ENCODE peak calls at places on chromosomes 3 and 15, in four cellular contexts. C, U, T and R are unnamed samples.
A peak's percentile ranks its signal among the peaks of the same experiment; 100 is the strongest.

GRCh38 chr3:66620185-66620803 is 119.5 kb upstream of the LRIG1 start:
- DNase-seq in C (no peak), U (no peak), T (no peak), R (no peak)

GRCh38 chr3:176953106-176954080 is 243.9 kb downstream of the TBL1XR1 start:
- DNase-seq in C (no peak), U (no peak), T (peak; percentile 49), R (peak; percentile 39)

GRCh38 chr3:196624008-196624790 is 15.3 kb upstream of the NRROS start:
- DNase-seq in C (no peak), U (peak; percentile 45), T (no peak), R (no peak)

GRCh38 chr15:100140527-100141303 is 201.1 kb downstream of the ADAMTS17 start:
- DNase-seq in C (no peak), U (no peak), T (no peak), R (no peak)

GRCh38 chr3:198064420-198064819 is 104.4 kb downstream of the LMLN start:
- DNase-seq in C (no peak), U (no peak), T (no peak), R (no peak)

GRCh38 chr3:51721062-51721745 is 14.3 kb downstream of the GRM2 start:
- DNase-seq in C (no peak), U (no peak), T (no peak), R (no peak)

GRCh38 chr15:67103869-67104268 is 38.5 kb downstream of the SMAD3 start:
- DNase-seq in C (no peak), U (no peak), T (no peak), R (no peak)

GRCh38 chr15:41286665-41287333 is 45.6 kb downstream of the OIP5 start:
- DNase-seq in C (no peak), U (no peak), T (no peak), R (no peak)

GRCh38 chr3:45191924-45192417 is 34.1 kb downstream of the TMEM158 start:
- DNase-seq in C (no peak), U (no peak), T (no peak), R (no peak)

GRCh38 chr3:70999730-71000129 is 583.8 kb downstream of the FOXP1 start:
- DNase-seq in C (no peak), U (no peak), T (no peak), R (no peak)

GRCh38 chr15:33547876-33548275 is 237.1 kb downstream of the RYR3 start:
- DNase-seq in C (no peak), U (no peak), T (peak; percentile 32), R (no peak)

GRCh38 chr15:49225572-49226281 is 55.7 kb downstream of the GALK2 start:
- DNase-seq in C (no peak), U (no peak), T (no peak), R (no peak)

GRCh38 chr3:109910772-109911171 is 573.4 kb upstream of the DPPA4 start:
- DNase-seq in C (no peak), U (no peak), T (no peak), R (no peak)

GRCh38 chr3:17801131-17801530 is 58.7 kb upstream of the TBC1D5 start:
- DNase-seq in C (no peak), U (no peak), T (no peak), R (no peak)

GRCh38 chr3:89964347-89964746 is 856.9 kb downstream of the EPHA3 start:
- DNase-seq in C (no peak), U (no peak), T (no peak), R (no peak)

GRCh38 chr3:63387568-63387967 is 109.5 kb downstream of the SYNPR start:
- DNase-seq in C (no peak), U (no peak), T (no peak), R (no peak)

GRCh38 chr3:7978104-7978457 is 523.5 kb upstream of the LMCD1 start:
- DNase-seq in C (no peak), U (no peak), T (no peak), R (no peak)

GRCh38 chr3:152258448-152259302 is 10.1 kb upstream of the MBNL1 start:
- DNase-seq in C (no peak), U (peak; percentile 57), T (peak; percentile 66), R (peak; percentile 98)

GRCh38 chr3:123660900-123661299 is 76.0 kb upstream of the HACD2 start:
- DNase-seq in C (no peak), U (no peak), T (peak; percentile 94), R (peak; percentile 96)

GRCh38 chr15:58864602-58865419 is 68.7 kb downstream of the SLTM start:
- DNase-seq in C (no peak), U (peak; percentile 9), T (peak; percentile 58), R (no peak)

GRCh38 chr15:64774556-64775523 is 549 bp downstream of the RBPMS2 start:
- DNase-seq in C (no peak), U (peak; percentile 23), T (peak; percentile 52), R (no peak)

GRCh38 chr3:42653560-42654330 is at the start of gene ZBTB47:
- DNase-seq in C (no peak), U (no peak), T (peak; percentile 71), R (no peak)

GRCh38 chr15:57476533-57476975 is 100.2 kb downstream of the CGNL1 start:
- DNase-seq in C (no peak), U (no peak), T (no peak), R (peak; percentile 31)

GRCh38 chr3:52193059-52193458 is 4.9 kb upstream of the ALAS1 start:
- DNase-seq in C (no peak), U (no peak), T (peak; percentile 47), R (no peak)

GRCh38 chr15:71338827-71339542 is 223.7 kb downstream of the THSD4 start:
- DNase-seq in C (no peak), U (no peak), T (no peak), R (no peak)

GRCh38 chr3:18425641-18426403 is 683 bp upstream of the SATB1 start:
- DNase-seq in C (peak; percentile 77), U (peak; percentile 69), T (peak; percentile 26), R (no peak)

GRCh38 chr3:50365080-50365841 is 5.9 kb upstream of the TMEM115 start:
- DNase-seq in C (peak; percentile 61), U (peak; percentile 88), T (peak; percentile 89), R (no peak)

GRCh38 chr3:29826712-29827111 is 545.8 kb downstream of the RBMS3 start:
- DNase-seq in C (no peak), U (no peak), T (no peak), R (no peak)

GRCh38 chr15:65409284-65409631 is 13.5 kb downstream of the IGDCC4 start:
- DNase-seq in C (no peak), U (no peak), T (no peak), R (peak; percentile 96)

GRCh38 chr15:85542895-85543331 is 162.5 kb downstream of the AKAP13 start:
- DNase-seq in C (peak; percentile 85), U (no peak), T (no peak), R (no peak)

GRCh38 chr3:126130981-126131750 is 47.2 kb upstream of the SLC41A3 start:
- DNase-seq in C (no peak), U (no peak), T (peak; percentile 12), R (no peak)

GRCh38 chr15:75849167-75849566 is 5.9 kb downstream of the UBE2Q2 start:
- DNase-seq in C (no peak), U (no peak), T (no peak), R (no peak)

GRCh38 chr3:158709666-158710083 is 22.6 kb downstream of the RARRES1 start:
- DNase-seq in C (no peak), U (no peak), T (no peak), R (peak; percentile 99)

GRCh38 chr3:106880206-106880605 is 497.0 kb upstream of the CCDC54 start:
- DNase-seq in C (no peak), U (no peak), T (no peak), R (no peak)

GRCh38 chr3:36763850-36764703 is at the start of gene DCLK3:
- DNase-seq in C (no peak), U (peak; percentile 11), T (no peak), R (no peak)

GRCh38 chr15:76682259-76682658 is 222.9 kb downstream of the SCAPER start:
- DNase-seq in C (no peak), U (no peak), T (no peak), R (no peak)

GRCh38 chr15:43518073-43518761 is 809 bp downstream of the MAP1A start:
- DNase-seq in C (peak; percentile 45), U (no peak), T (peak; percentile 47), R (no peak)

GRCh38 chr3:44104668-44105321 is 136.9 kb upstream of the TOPAZ1 start:
- DNase-seq in C (no peak), U (peak; percentile 57), T (no peak), R (peak; percentile 17)